ENCODE peak calls at places on chromosomes 3 and 15, in five cellular contexts. One of them, this sample, is unnamed.

GRCh38 chr3:185852562-185853135 is 27.8 kb upstream of the IGF2BP2 start:
- DNase-seq in activated T-cell treated with anti-CD3 and anti-CD28 coated beads for 4 hours: no peak
- DNase-seq in kidney tubule cell: no peak
- DNase-seq in NCI-H1694 treated with DMSO at 0.1 percent for 48 hours: no peak
- DNase-seq in transverse colon: no peak
- DNase-seq in this sample: no peak

GRCh38 chr3:59268170-59268569 is 218.3 kb upstream of the CFAP20DC start:
- DNase-seq in activated T-cell treated with anti-CD3 and anti-CD28 coated beads for 4 hours: no peak
- DNase-seq in kidney tubule cell: no peak
- DNase-seq in NCI-H1694 treated with DMSO at 0.1 percent for 48 hours: no peak
- DNase-seq in transverse colon: no peak
- DNase-seq in this sample: no peak

GRCh38 chr3:134315286-134316106 is 58.8 kb downstream of the AMOTL2 start:
- DNase-seq in activated T-cell treated with anti-CD3 and anti-CD28 coated beads for 4 hours: no peak
- DNase-seq in kidney tubule cell: peak
- DNase-seq in NCI-H1694 treated with DMSO at 0.1 percent for 48 hours: no peak
- DNase-seq in transverse colon: peak
- DNase-seq in this sample: no peak

GRCh38 chr15:32986147-32986546 is 208.4 kb downstream of the FMN1 start:
- DNase-seq in activated T-cell treated with anti-CD3 and anti-CD28 coated beads for 4 hours: no peak
- DNase-seq in kidney tubule cell: no peak
- DNase-seq in NCI-H1694 treated with DMSO at 0.1 percent for 48 hours: no peak
- DNase-seq in transverse colon: no peak
- DNase-seq in this sample: no peak

GRCh38 chr3:149967067-149967685 is 3.5 kb downstream of the PFN2 start:
- DNase-seq in activated T-cell treated with anti-CD3 and anti-CD28 coated beads for 4 hours: no peak
- DNase-seq in kidney tubule cell: peak
- DNase-seq in NCI-H1694 treated with DMSO at 0.1 percent for 48 hours: peak
- DNase-seq in transverse colon: no peak
- DNase-seq in this sample: no peak

GRCh38 chr3:196517919-196518318 is 2.8 kb upstream of the SMCO1 start:
- DNase-seq in activated T-cell treated with anti-CD3 and anti-CD28 coated beads for 4 hours: no peak
- DNase-seq in kidney tubule cell: no peak
- DNase-seq in NCI-H1694 treated with DMSO at 0.1 percent for 48 hours: peak
- DNase-seq in transverse colon: no peak
- DNase-seq in this sample: no peak

GRCh38 chr3:13748500-13748899 is 131.4 kb downstream of the WNT7A start:
- DNase-seq in activated T-cell treated with anti-CD3 and anti-CD28 coated beads for 4 hours: no peak
- DNase-seq in kidney tubule cell: no peak
- DNase-seq in NCI-H1694 treated with DMSO at 0.1 percent for 48 hours: no peak
- DNase-seq in transverse colon: no peak
- DNase-seq in this sample: no peak

GRCh38 chr3:33131328-33132018 is 17.7 kb downstream of the CRTAP start:
- DNase-seq in activated T-cell treated with anti-CD3 and anti-CD28 coated beads for 4 hours: peak
- DNase-seq in kidney tubule cell: peak
- DNase-seq in NCI-H1694 treated with DMSO at 0.1 percent for 48 hours: peak
- DNase-seq in transverse colon: no peak
- DNase-seq in this sample: no peak

GRCh38 chr3:156711113-156711512 is 36.7 kb downstream of the TIPARP start:
- DNase-seq in activated T-cell treated with anti-CD3 and anti-CD28 coated beads for 4 hours: no peak
- DNase-seq in kidney tubule cell: peak
- DNase-seq in NCI-H1694 treated with DMSO at 0.1 percent for 48 hours: no peak
- DNase-seq in transverse colon: no peak
- DNase-seq in this sample: no peak

GRCh38 chr3:177512945-177513671 is 315.8 kb upstream of the TBL1XR1 start:
- DNase-seq in activated T-cell treated with anti-CD3 and anti-CD28 coated beads for 4 hours: no peak
- DNase-seq in kidney tubule cell: no peak
- DNase-seq in NCI-H1694 treated with DMSO at 0.1 percent for 48 hours: no peak
- DNase-seq in transverse colon: no peak
- DNase-seq in this sample: no peak

GRCh38 chr15:30043211-30043655 is 39.5 kb upstream of the GOLGA8J start:
- DNase-seq in activated T-cell treated with anti-CD3 and anti-CD28 coated beads for 4 hours: no peak
- DNase-seq in kidney tubule cell: peak
- DNase-seq in NCI-H1694 treated with DMSO at 0.1 percent for 48 hours: peak
- DNase-seq in transverse colon: no peak
- DNase-seq in this sample: no peak

GRCh38 chr3:126262227-126262626 is 81.8 kb upstream of the ALDH1L1 start:
- DNase-seq in activated T-cell treated with anti-CD3 and anti-CD28 coated beads for 4 hours: no peak
- DNase-seq in kidney tubule cell: no peak
- DNase-seq in NCI-H1694 treated with DMSO at 0.1 percent for 48 hours: no peak
- DNase-seq in transverse colon: no peak
- DNase-seq in this sample: no peak

GRCh38 chr3:141998674-141999290 is 122.3 kb downstream of the ATP1B3 start:
- DNase-seq in activated T-cell treated with anti-CD3 and anti-CD28 coated beads for 4 hours: no peak
- DNase-seq in kidney tubule cell: peak
- DNase-seq in NCI-H1694 treated with DMSO at 0.1 percent for 48 hours: peak
- DNase-seq in transverse colon: no peak
- DNase-seq in this sample: no peak

This sample was measured in left lobe of liver.